ENCODE peak calls at places on chromosomes 12 and 14, in seven cellular contexts. D is SW 1271, S is NCI-H345, Q is HFFc6, V is choroid plexus epithelial cell, A is RPMI7951, O is GM04504. H is an unnamed sample.

GRCh38 chr14:23361320-23361719 is 3.7 kb downstream of the EFS start:
- DNase-seq in V (peak; percentile 42), D (no peak), A (no peak), S (no peak), O (no peak), Q (peak; percentile 73), H (no peak)

GRCh38 chr14:23432946-23433345 is 2.5 kb downstream of the MYH7 start:
- DNase-seq in O (no peak), A (no peak), D (no peak), V (no peak), S (no peak), Q (no peak), H (no peak)

GRCh38 chr12:11685716-11686115 is 36.2 kb downstream of the ETV6 start:
- DNase-seq in A (no peak), Q (no peak), V (peak; percentile 41), O (no peak), D (no peak), S (no peak), H (no peak)

GRCh38 chr14:58533417-58533816 is 104.3 kb upstream of the DACT1 start:
- DNase-seq in A (peak; percentile 40), V (peak; percentile 37), D (no peak), O (no peak), S (no peak), Q (no peak), H (no peak)

GRCh38 chr12:25789520-25789919 is 169.0 kb upstream of the RASSF8 start:
- DNase-seq in S (no peak), D (no peak), O (no peak), Q (no peak), A (no peak), V (peak; percentile 82), H (no peak)

GRCh38 chr12:58368001-58368400 is 426.6 kb downstream of the ATP23 start:
- DNase-seq in A (no peak), D (no peak), Q (peak; percentile 10), O (no peak), V (no peak), S (no peak), H (peak; percentile 65)

GRCh38 chr12:89827592-89827991 is 119.0 kb upstream of the ATP2B1 start:
- DNase-seq in D (no peak), S (peak; percentile 80), O (no peak), A (no peak), Q (no peak), V (no peak), H (no peak)

GRCh38 chr12:78088391-78088832 is 257.7 kb downstream of the NAV3 start:
- DNase-seq in D (peak; percentile 56), Q (no peak), O (no peak), V (peak; percentile 65), A (peak; percentile 42), S (no peak), H (peak; percentile 7)

GRCh38 chr14:79515158-79515557 is 696.1 kb downstream of the DIO2 start:
- DNase-seq in O (no peak), V (peak; percentile 41), D (no peak), S (no peak), Q (no peak), A (no peak), H (peak; percentile 44)

GRCh38 chr14:102675396-102675795 is 82.9 kb downstream of the RCOR1 start:
- DNase-seq in A (peak; percentile 16), S (no peak), V (no peak), O (no peak), Q (peak; percentile 30), D (no peak), H (peak; percentile 61)

GRCh38 chr12:30829876-30830275 is 75.1 kb upstream of the CAPRIN2 start:
- DNase-seq in Q (no peak), V (no peak), A (no peak), D (no peak), S (no peak), O (no peak), H (no peak)

GRCh38 chr14:89276424-89276975 is 140.5 kb downstream of the FOXN3 start:
- DNase-seq in S (no peak), A (peak; percentile 46), Q (no peak), O (no peak), D (no peak), V (peak; percentile 91), H (peak; percentile 63)

GRCh38 chr14:65486856-65487255 is 74.3 kb downstream of the FUT8 start:
- DNase-seq in O (no peak), Q (peak; percentile 34), A (no peak), D (no peak), S (no peak), V (peak; percentile 48), H (no peak)

GRCh38 chr12:92696240-92696639 is 6.5 kb upstream of the PLEKHG7 start:
- DNase-seq in V (peak; percentile 66), A (peak; percentile 55), O (no peak), D (no peak), S (no peak), Q (no peak), H (no peak)

GRCh38 chr14:92659765-92660561 is 88.5 kb downstream of the LGMN start:
- DNase-seq in A (no peak), V (peak; percentile 68), D (no peak), S (no peak), Q (no peak), O (no peak), H (no peak)

GRCh38 chr14:88698651-88699050 is 94.1 kb downstream of the EML5 start:
- DNase-seq in O (no peak), Q (no peak), V (no peak), A (no peak), D (no peak), S (no peak), H (no peak)

GRCh38 chr14:67951529-67952120 is 132.0 kb downstream of the RAD51B start:
- DNase-seq in Q (no peak), V (peak; percentile 83), A (no peak), O (no peak), D (no peak), S (no peak), H (no peak)

GRCh38 chr12:128783129-128783574 is 40.6 kb downstream of the SLC15A4 start:
- DNase-seq in S (no peak), A (peak; percentile 51), Q (no peak), V (peak; percentile 45), D (no peak), O (no peak), H (peak; percentile 75)

GRCh38 chr14:54467280-54467679 is 21.5 kb downstream of the GMFB start:
- DNase-seq in V (no peak), D (no peak), Q (no peak), S (no peak), A (no peak), O (no peak), H (no peak)

GRCh38 chr14:30559638-30560071 is 697 bp downstream of the G2E3 start:
- DNase-seq in S (peak; percentile 33), A (peak; percentile 47), D (peak; percentile 43), Q (peak; percentile 20), V (peak; percentile 38), O (no peak), H (peak; percentile 20)

GRCh38 chr12:46136239-46136638 is 132.6 kb downstream of the SLC38A1 start:
- DNase-seq in O (no peak), Q (no peak), V (no peak), S (no peak), D (no peak), A (no peak), H (no peak)

GRCh38 chr14:23430733-23431105 is 4.7 kb downstream of the MYH7 start:
- DNase-seq in V (peak; percentile 14), D (no peak), Q (peak; percentile 33), A (peak; percentile 43), S (no peak), O (peak; percentile 8), H (peak; percentile 16)

GRCh38 chr12:119728437-119728730 is 60.5 kb downstream of the PRKAB1 start:
- DNase-seq in O (no peak), A (no peak), V (no peak), D (no peak), Q (no peak), S (no peak), H (no peak)

GRCh38 chr14:61898568-61898967 is 136.3 kb downstream of the SNAPC1 start:
- DNase-seq in S (no peak), A (no peak), O (no peak), D (no peak), Q (no peak), V (no peak), H (no peak)

GRCh38 chr12:124704619-124705018 is 137.2 kb upstream of the NCOR2 start:
- DNase-seq in A (no peak), Q (no peak), D (no peak), O (no peak), V (no peak), S (peak; percentile 58), H (no peak)

GRCh38 chr12:106106892-106107291 is 31.9 kb downstream of the NUAK1 start:
- DNase-seq in O (no peak), D (no peak), V (peak; percentile 85), S (no peak), Q (peak; percentile 57), A (peak; percentile 86), H (no peak)

GRCh38 chr12:12613334-12613733 is 1.7 kb downstream of the CREBL2 start:
- DNase-seq in O (no peak), D (no peak), A (peak; percentile 14), Q (no peak), S (no peak), V (no peak), H (no peak)

GRCh38 chr12:111953455-111953854 is 59.5 kb downstream of the TMEM116 start:
- DNase-seq in D (no peak), S (no peak), V (peak; percentile 37), A (no peak), O (no peak), Q (no peak), H (no peak)

GRCh38 chr12:25121916-25122315 is 73.0 kb downstream of the DNAI7 start:
- DNase-seq in Q (no peak), D (no peak), A (no peak), O (no peak), S (no peak), V (peak; percentile 7), H (no peak)

GRCh38 chr12:58915634-58916033 is 4.7 kb downstream of the LRIG3 start:
- DNase-seq in Q (peak; percentile 48), A (peak; percentile 64), V (peak; percentile 69), S (peak; percentile 67), D (no peak), O (peak; percentile 71), H (no peak)

GRCh38 chr12:43861015-43861846 is 25.4 kb downstream of the TMEM117 start:
- DNase-seq in Q (no peak), D (no peak), S (no peak), V (no peak), O (no peak), A (no peak), H (no peak)

GRCh38 chr14:51701956-51702355 is 50.2 kb downstream of the FRMD6 start:
- DNase-seq in Q (no peak), V (peak; percentile 84), O (no peak), S (no peak), A (peak; percentile 11), D (no peak), H (no peak)

GRCh38 chr12:42779186-42779859 is 189.8 kb upstream of the PRICKLE1 start:
- DNase-seq in Q (no peak), V (peak; percentile 74), O (no peak), S (no peak), A (peak; percentile 32), D (no peak), H (no peak)

GRCh38 chr12:75790219-75790618 is 241.4 kb downstream of the PHLDA1 start:
- DNase-seq in S (no peak), D (no peak), A (peak; percentile 55), Q (peak; percentile 10), V (no peak), O (no peak), H (no peak)

GRCh38 chr12:22635812-22636211 is 10.8 kb downstream of the ETNK1 start:
- DNase-seq in S (no peak), D (no peak), Q (no peak), V (peak; percentile 51), O (no peak), A (no peak), H (no peak)

GRCh38 chr12:102054345-102054744 is 7.4 kb downstream of the WASHC3 start:
- DNase-seq in Q (no peak), S (no peak), O (no peak), A (no peak), D (no peak), V (no peak), H (no peak)

GRCh38 chr12:124928095-124928911 is 13.9 kb upstream of the UBC start:
- DNase-seq in A (no peak), V (peak; percentile 91), O (no peak), S (no peak), Q (peak; percentile 86), D (no peak), H (peak; percentile 85)

GRCh38 chr12:45329238-45329637 is 113.3 kb downstream of the ANO6 start:
- DNase-seq in V (peak; percentile 14), Q (no peak), O (no peak), A (peak; percentile 76), D (no peak), S (no peak), H (no peak)